ENCODE peak calls at places on chromosomes 7 and 10, in nine cellular contexts. K is LNCaP clone FGC, N is tibial nerve, Z is AG10803, G is cardiac muscle cell, X is neural progenitor cell, D is HFF-Myc, L is foreskin fibroblast, A is kidney. Q is an unnamed sample.

GRCh38 chr10:30219977-30220751 is 128.9 kb downstream of the MTPAP start:
- DNase-seq in D (no peak), Z (peak), K (no peak), L (peak), G (no peak), A (no peak), X (peak), N (no peak), Q (no peak)

GRCh38 chr7:115230882-115231508 is 309.1 kb downstream of the MDFIC start:
- DNase-seq in G (peak), X (no peak), L (peak), D (peak), N (no peak), Z (peak), A (no peak), K (no peak), Q (peak)

GRCh38 chr10:75437693-75438092 is 6.3 kb downstream of the LRMDA start:
- DNase-seq in K (no peak), G (no peak), L (no peak), N (no peak), A (no peak), D (no peak), Z (no peak), X (no peak), Q (no peak)

GRCh38 chr7:27146491-27147210 is 923 bp downstream of the HOXA6 start:
- DNase-seq in A (peak), D (no peak), G (no peak), L (no peak), X (no peak), Z (no peak), N (no peak), K (no peak), Q (no peak)

GRCh38 chr10:124296121-124296812 is 122.5 kb downstream of the OAT start:
- DNase-seq in N (no peak), D (peak), G (no peak), K (peak), X (no peak), L (peak), Z (peak), A (no peak), Q (peak)

GRCh38 chr10:45553613-45554012 is 119.0 kb downstream of the ZFAND4 start:
- DNase-seq in D (no peak), Z (no peak), X (no peak), A (no peak), L (no peak), G (no peak), K (no peak), N (no peak), Q (no peak)

GRCh38 chr7:149838992-149839408 is 825 bp downstream of the ZNF862 start:
- DNase-seq in G (no peak), L (peak), K (no peak), Z (peak), A (no peak), X (peak), N (no peak), D (no peak), Q (no peak)

GRCh38 chr10:42951486-42952251 is 125.2 kb upstream of the RET start:
- DNase-seq in N (no peak), K (no peak), A (peak), L (no peak), X (peak), Z (no peak), D (no peak), G (peak), Q (no peak)

GRCh38 chr10:86188326-86188725 is 178.3 kb downstream of the GRID1 start:
- DNase-seq in G (no peak), N (no peak), Z (no peak), L (no peak), K (no peak), D (no peak), X (no peak), A (no peak), Q (no peak)

GRCh38 chr7:14596421-14596820 is 306.1 kb downstream of the DGKB start:
- DNase-seq in N (no peak), X (no peak), D (no peak), L (peak), A (no peak), G (no peak), K (no peak), Z (peak), Q (no peak)

GRCh38 chr7:155203059-155203881 is 94.4 kb upstream of the INSIG1 start:
- DNase-seq in D (no peak), K (no peak), G (no peak), L (no peak), Z (no peak), X (no peak), A (no peak), N (no peak), Q (no peak)

GRCh38 chr10:87605656-87606308 is 53.9 kb upstream of the PAPSS2 start:
- DNase-seq in Z (no peak), L (no peak), D (no peak), N (no peak), X (peak), G (no peak), K (no peak), A (no peak), Q (no peak)

GRCh38 chr10:79184141-79184625 is 115.4 kb downstream of the ZMIZ1 start:
- DNase-seq in A (peak), Z (peak), L (peak), X (no peak), N (no peak), K (no peak), G (no peak), D (no peak), Q (no peak)

GRCh38 chr10:31070691-31071090 is 39.0 kb upstream of the ZNF438 start:
- DNase-seq in D (no peak), G (no peak), X (no peak), N (no peak), L (no peak), Z (no peak), K (no peak), A (no peak), Q (no peak)

GRCh38 chr10:68082815-68083395 is 7.8 kb upstream of the HERC4 start:
- DNase-seq in A (no peak), D (no peak), K (no peak), X (no peak), Z (peak), L (peak), N (no peak), G (no peak), Q (no peak)

GRCh38 chr10:31977440-31978157 is 49.0 kb upstream of the ARHGAP12 start:
- DNase-seq in X (no peak), N (no peak), Z (peak), G (no peak), K (no peak), A (no peak), L (peak), D (no peak), Q (peak)

GRCh38 chr10:97596101-97597055 is 6.9 kb downstream of the C10orf62 start:
- DNase-seq in X (no peak), N (no peak), L (peak), G (no peak), A (peak), D (peak), K (no peak), Z (peak), Q (no peak)

GRCh38 chr7:24899905-24900304 is 80.1 kb downstream of the OSBPL3 start:
- DNase-seq in Z (no peak), K (no peak), L (no peak), N (no peak), G (no peak), X (no peak), A (no peak), D (no peak), Q (no peak)

GRCh38 chr10:6513509-6513908 is 66.6 kb downstream of the PRKCQ start:
- DNase-seq in K (no peak), A (no peak), D (no peak), N (no peak), L (no peak), X (no peak), G (no peak), Z (no peak), Q (no peak)

GRCh38 chr7:155489158-155489840 is 31.4 kb downstream of the EN2 start:
- DNase-seq in N (no peak), K (no peak), D (no peak), L (no peak), X (no peak), G (no peak), A (peak), Z (no peak), Q (no peak)

DNA sequence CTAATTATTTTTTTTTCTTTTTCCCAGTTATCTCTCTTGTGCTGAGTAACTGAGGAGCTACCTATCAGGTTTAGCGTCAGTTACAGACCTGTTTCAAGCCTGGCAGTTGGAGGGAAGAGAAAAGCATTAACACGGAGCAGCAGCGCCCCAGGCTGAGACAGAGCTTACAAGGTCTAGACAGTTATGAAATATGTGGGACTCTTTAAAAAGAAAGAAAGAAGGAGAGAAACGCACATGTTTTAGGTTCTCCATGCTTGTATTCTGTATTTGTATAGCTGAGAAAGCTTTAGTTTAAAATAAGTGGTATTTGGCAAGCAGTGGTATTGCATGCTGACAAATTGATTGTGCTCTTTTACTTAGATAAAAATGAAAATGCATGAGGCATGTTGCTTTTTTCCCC is 157.6 kb downstream of the GRK5 start:
- DNase-seq in Z (no peak), L (peak), K (no peak), A (no peak), N (no peak), D (no peak), X (no peak), G (no peak), Q (no peak)
- TF ChIP-seq CTCF in Z (peak), L (no peak), K (no peak), A (no peak), N (peak), D (peak), X (no peak), G (peak), Q (no peak)

GRCh38 chr7:1290262-1291039 is 57.8 kb downstream of the UNCX start:
- DNase-seq in A (peak), Z (peak), G (peak), N (no peak), L (peak), K (no peak), D (no peak), X (peak), Q (no peak)
- TF ChIP-seq CTCF in A (no peak), Z (peak), G (peak), N (no peak), L (peak), K (no peak), D (no peak), X (peak), Q (peak)

DNA sequence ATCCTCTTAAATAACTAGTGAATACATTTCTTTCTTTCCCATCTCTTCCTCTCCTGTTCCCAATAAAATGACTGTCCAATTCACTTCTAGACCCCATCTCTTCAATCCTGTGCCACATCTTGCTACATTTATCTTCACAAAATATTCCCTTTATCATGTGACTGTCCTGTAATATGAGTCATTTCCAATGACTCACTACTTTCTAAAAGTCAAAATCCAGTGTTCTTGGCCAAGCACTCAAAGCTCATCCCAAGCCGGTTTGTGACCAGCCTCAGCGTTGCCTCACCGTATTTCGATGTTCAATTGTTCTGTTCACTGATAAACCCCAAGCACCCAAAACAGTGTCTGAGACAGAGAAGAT is 104.7 kb downstream of the PARD3 start:
- DNase-seq in L (peak), Z (peak), G (no peak), N (no peak), X (no peak), D (no peak), K (no peak), A (no peak), Q (no peak)
- TF ChIP-seq CTCF in L (no peak), Z (no peak), G (no peak), N (no peak), X (no peak), D (no peak), K (no peak), A (no peak), Q (no peak)

GRCh38 chr7:101902680-101903504 is 85.5 kb downstream of the CUX1 start:
- DNase-seq in Z (no peak), K (no peak), G (no peak), D (no peak), N (no peak), X (no peak), A (no peak), L (no peak), Q (no peak)

GRCh38 chr7:101898019-101898575 is 80.7 kb downstream of the CUX1 start:
- DNase-seq in D (no peak), X (no peak), L (peak), G (no peak), K (no peak), Z (peak), A (no peak), N (no peak), Q (no peak)

GRCh38 chr7:101901661-101902491 is 84.5 kb downstream of the CUX1 start:
- DNase-seq in K (no peak), L (peak), X (no peak), G (no peak), N (no peak), Z (peak), D (no peak), A (no peak), Q (no peak)

GRCh38 chr7:101899616-101900015 is 82.2 kb downstream of the CUX1 start:
- DNase-seq in L (no peak), G (no peak), A (no peak), N (no peak), D (no peak), X (no peak), K (no peak), Z (no peak), Q (no peak)

DNA sequence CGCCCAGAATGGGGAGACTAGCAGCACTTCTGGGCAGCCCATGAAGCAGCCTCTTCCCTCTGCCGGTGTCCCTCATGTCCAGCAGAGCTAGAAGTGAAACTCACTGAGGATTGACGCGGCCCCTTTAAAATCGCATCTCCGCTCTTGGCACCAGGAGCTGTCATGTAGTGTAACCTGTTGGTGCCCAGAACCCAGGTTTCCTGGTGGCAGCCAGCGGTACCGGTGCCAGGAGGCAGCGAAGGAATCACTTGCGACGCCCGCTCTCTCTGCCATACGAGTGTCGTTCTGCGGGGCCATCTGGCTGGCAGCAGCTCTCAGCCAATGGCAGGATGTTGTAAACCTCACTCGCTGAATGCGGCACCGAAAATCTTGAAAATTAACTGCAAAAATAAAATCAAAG is 82.7 kb downstream of the CUX1 start:
- DNase-seq in X (no peak), D (no peak), Z (peak), K (peak), L (peak), N (no peak), G (no peak), A (no peak), Q (no peak)
- TF ChIP-seq CTCF in X (no peak), D (no peak), Z (peak), K (no peak), L (no peak), N (no peak), G (no peak), A (no peak), Q (peak)

DNA sequence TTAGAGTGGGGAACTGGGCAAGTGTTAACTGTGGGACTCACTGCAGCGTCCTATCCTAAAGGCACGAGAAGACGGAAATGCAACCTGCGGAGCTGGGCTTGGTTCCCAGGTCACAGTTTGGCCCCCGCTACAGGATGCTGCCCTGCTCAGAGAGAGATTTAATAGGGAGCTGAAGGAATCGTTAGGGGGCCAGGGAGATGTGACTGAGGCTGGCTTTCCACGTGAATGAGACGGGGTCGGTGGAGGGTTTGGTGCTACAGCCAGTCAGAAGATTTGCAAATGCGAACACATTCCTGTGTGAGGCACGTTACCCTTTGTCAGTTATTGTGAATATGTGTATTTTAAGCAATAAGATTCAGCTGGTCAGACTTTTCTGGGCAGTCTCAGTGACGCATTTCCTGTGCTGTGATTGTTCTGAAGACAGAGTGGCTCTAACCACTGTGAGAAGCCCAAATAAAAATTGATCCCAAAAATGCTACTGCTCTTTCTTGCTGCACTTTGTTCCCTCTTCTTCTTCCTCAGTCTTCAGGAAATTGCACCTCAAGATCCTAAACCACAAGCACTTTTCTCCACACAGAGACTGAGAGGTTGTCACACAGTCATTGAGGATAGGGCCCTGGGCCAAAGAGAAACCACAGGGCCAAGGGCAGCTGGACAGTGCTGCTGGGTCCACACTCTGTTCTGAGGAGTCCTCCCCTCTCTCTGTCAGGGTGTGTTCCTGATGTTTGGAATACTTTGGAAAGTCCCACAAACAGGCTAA is 21.2 kb downstream of the CYP17A1 start:
- DNase-seq in Z (peak), A (peak), G (no peak), N (peak), X (no peak), D (peak), L (peak), K (no peak), Q (peak)
- TF ChIP-seq CTCF in Z (no peak), A (no peak), G (no peak), N (no peak), X (no peak), D (no peak), L (no peak), K (no peak), Q (no peak)

Q was measured in AG09319.